ENCODE peak calls at places on chromosome 4, in five cellular contexts. Z is nucleus accumbens; F is ELR; G is stimulated activated CD8-positive, alpha-beta memory T cell treated with anti-CD3 and anti-CD28 coated beads, Interleukin-2, amount 100 ng/mL, for 1 hour; Y is SW480. P is an unnamed sample.

GRCh38 chr4:137474711-137475301 is 57.5 kb downstream of the PCDH18 start:
- DNase-seq in Z (no peak), F (no peak), G (no peak), Y (no peak), P (no peak)

GRCh38 chr4:190020790-190021717 is 6.0 kb downstream of the FRG2 start:
- DNase-seq in Z (no peak), F (peak), G (no peak), Y (no peak), P (no peak)

GRCh38 chr4:175708739-175709138 is 103.3 kb downstream of the GPM6A start:
- DNase-seq in Z (no peak), F (no peak), G (no peak), Y (no peak), P (no peak)

GRCh38 chr4:40524642-40525041 is 105.0 kb downstream of the RBM47 start:
- DNase-seq in Z (no peak), F (no peak), G (no peak), Y (no peak), P (no peak)

GRCh38 chr4:142040043-142040442 is 403.7 kb downstream of the IL15 start:
- DNase-seq in Z (no peak), F (no peak), G (no peak), Y (no peak), P (no peak)

GRCh38 chr4:142414336-142414945 is 431.7 kb downstream of the INPP4B start:
- DNase-seq in Z (no peak), F (no peak), G (no peak), Y (no peak), P (no peak)

GRCh38 chr4:80362578-80363181 is 27.1 kb downstream of the CFAP299 start:
- DNase-seq in Z (peak), F (peak), G (no peak), Y (peak), P (no peak)

GRCh38 chr4:153521995-153522799 is 56.0 kb downstream of the TMEM131L start:
- DNase-seq in Z (no peak), F (no peak), G (peak), Y (no peak), P (peak)

GRCh38 chr4:16289872-16290554 is 63.7 kb upstream of the TAPT1 start:
- DNase-seq in Z (no peak), F (peak), G (no peak), Y (peak), P (no peak)

P was measured in NK-92 treated with Interleukin-12 subunit alpha and Interleukin-12 subunit beta, amount 100 ng/mL, for 24 hours.